ENCODE peak calls at places on chromosomes 6 and 20, in nine cellular contexts. B, L, F, P, A, S, Z, G and O are unnamed samples.

GRCh38 chr20:21798384-21798783 is 92.9 kb downstream of the PAX1 start:
- DNase-seq in B (no peak), L (no peak), F (no peak), P (no peak), A (no peak), S (no peak), Z (no peak), G (no peak), O (no peak)

GRCh38 chr20:2303693-2304092 is 7.9 kb downstream of the TGM3 start:
- DNase-seq in B (no peak), L (no peak), F (peak; percentile 64), P (no peak), A (no peak), S (no peak), Z (peak; percentile 36), G (no peak), O (no peak)

GRCh38 chr6:44056392-44057237 is 70.6 kb downstream of the MRPL14 start:
- DNase-seq in B (peak; percentile 92), L (no peak), F (peak; percentile 49), P (peak; percentile 88), A (peak; percentile 66), S (peak; percentile 87), Z (no peak), G (no peak), O (no peak)

GRCh38 chr6:53979468-53980067 is 131.7 kb upstream of the MLIP start:
- DNase-seq in B (peak; percentile 69), L (peak; percentile 28), F (no peak), P (peak; percentile 69), A (no peak), S (peak; percentile 8), Z (peak; percentile 11), G (no peak), O (no peak)

GRCh38 chr6:1917628-1918371 is 308.1 kb downstream of the FOXC1 start:
- DNase-seq in B (peak; percentile 53), L (no peak), F (no peak), P (peak; percentile 89), A (no peak), S (no peak), Z (peak; percentile 15), G (no peak), O (no peak)

GRCh38 chr6:42745083-42745637 is 743 bp downstream of the TBCC start:
- DNase-seq in B (peak; percentile 19), L (peak; percentile 22), F (peak; percentile 29), P (peak; percentile 41), A (peak; percentile 77), S (peak; percentile 23), Z (peak; percentile 14), G (no peak), O (no peak)

GRCh38 chr20:62742979-62743776 is 34.5 kb downstream of the NTSR1 start:
- DNase-seq in B (no peak), L (no peak), F (no peak), P (no peak), A (peak; percentile 36), S (no peak), Z (no peak), G (no peak), O (no peak)

GRCh38 chr20:26167499-26167898 is 470.8 kb upstream of the ZNF337 start:
- DNase-seq in B (peak; percentile 59), L (no peak), F (no peak), P (peak; percentile 27), A (no peak), S (no peak), Z (no peak), G (no peak), O (no peak)

GRCh38 chr20:51752343-51752951 is 15.7 kb downstream of the ATP9A start:
- DNase-seq in B (peak; percentile 83), L (no peak), F (no peak), P (peak; percentile 86), A (no peak), S (no peak), Z (peak; percentile 40), G (peak; percentile 86), O (no peak)

GRCh38 chr20:36974660-36975059 is 23.2 kb upstream of the SAMHD1 start:
- DNase-seq in B (no peak), L (no peak), F (no peak), P (no peak), A (no peak), S (no peak), Z (no peak), G (no peak), O (no peak)

GRCh38 chr20:8082025-8082424 is 50.0 kb upstream of the PLCB1 start:
- DNase-seq in B (peak; percentile 50), L (no peak), F (no peak), P (peak; percentile 58), A (no peak), S (no peak), Z (peak; percentile 3), G (no peak), O (no peak)

GRCh38 chr6:15893556-15894253 is 230.9 kb upstream of the DTNBP1 start:
- DNase-seq in B (no peak), L (no peak), F (no peak), P (peak; percentile 30), A (no peak), S (no peak), Z (no peak), G (no peak), O (no peak)

GRCh38 chr20:1813101-1813529 is 82.1 kb upstream of the SIRPA start:
- DNase-seq in B (peak; percentile 91), L (no peak), F (no peak), P (peak; percentile 96), A (peak; percentile 83), S (no peak), Z (peak; percentile 73), G (peak; percentile 86), O (no peak)

GRCh38 chr6:117264487-117265424 is 602 bp upstream of the VGLL2 start:
- DNase-seq in B (peak; percentile 19), L (peak; percentile 25), F (no peak), P (peak; percentile 39), A (no peak), S (no peak), Z (peak; percentile 4), G (no peak), O (peak; percentile 42)

GRCh38 chr6:157240059-157240959 is 83.0 kb downstream of the TMEM242 start:
- DNase-seq in B (peak; percentile 36), L (no peak), F (peak; percentile 71), P (peak; percentile 62), A (peak; percentile 92), S (no peak), Z (no peak), G (peak; percentile 53), O (no peak)

GRCh38 chr6:20024979-20025378 is 187.3 kb downstream of the MBOAT1 start:
- DNase-seq in B (no peak), L (no peak), F (no peak), P (no peak), A (no peak), S (no peak), Z (no peak), G (no peak), O (no peak)

GRCh38 chr20:36571564-36572504 is 1.6 kb upstream of the TGIF2 start:
- DNase-seq in B (no peak), L (peak; percentile 17), F (no peak), P (no peak), A (no peak), S (no peak), Z (no peak), G (no peak), O (no peak)

GRCh38 chr6:111087106-111087835 is at the start of gene SLC16A10:
- DNase-seq in B (peak; percentile 7), L (peak; percentile 56), F (peak; percentile 77), P (peak; percentile 52), A (peak; percentile 94), S (peak; percentile 90), Z (peak; percentile 35), G (no peak), O (peak; percentile 77)

GRCh38 chr6:30345852-30346251 is 896 bp downstream of the RPP21 start:
- DNase-seq in B (no peak), L (no peak), F (no peak), P (no peak), A (no peak), S (no peak), Z (no peak), G (no peak), O (no peak)

GRCh38 chr6:114344216-114344970 is 1.6 kb upstream of the HS3ST5 start:
- DNase-seq in B (no peak), L (no peak), F (no peak), P (peak; percentile 21), A (no peak), S (no peak), Z (no peak), G (no peak), O (no peak)

GRCh38 chr6:82872092-82872635 is 193.5 kb downstream of the UBE3D start:
- DNase-seq in B (no peak), L (no peak), F (no peak), P (no peak), A (no peak), S (no peak), Z (no peak), G (no peak), O (no peak)

GRCh38 chr6:41976794-41977484 is 35.3 kb upstream of the CCND3 start:
- DNase-seq in B (peak; percentile 64), L (no peak), F (no peak), P (peak; percentile 72), A (no peak), S (no peak), Z (peak; percentile 50), G (no peak), O (no peak)

GRCh38 chr20:33209789-33210188 is 7.4 kb upstream of the BPIFA3 start:
- DNase-seq in B (peak; percentile 63), L (peak; percentile 90), F (peak; percentile 72), P (peak; percentile 75), A (peak; percentile 70), S (peak; percentile 25), Z (peak; percentile 35), G (peak; percentile 2), O (peak; percentile 85)

GRCh38 chr6:13924146-13924948 is 405 bp upstream of the RNF182 start:
- DNase-seq in B (peak; percentile 30), L (peak; percentile 64), F (no peak), P (peak; percentile 79), A (peak; percentile 52), S (peak; percentile 14), Z (peak; percentile 43), G (peak; percentile 1), O (peak; percentile 76)
- TF ChIP-seq CTCF in B (no peak), L (no peak), F (no peak), P (no peak), A (no peak), S (no peak), Z (no peak), G (no peak), O (no peak)

GRCh38 chr20:46572790-46573189 is 22.3 kb upstream of the OCSTAMP start:
- DNase-seq in B (no peak), L (no peak), F (no peak), P (no peak), A (no peak), S (no peak), Z (no peak), G (no peak), O (no peak)
- TF ChIP-seq CTCF in B (no peak), L (no peak), F (no peak), P (no peak), A (no peak), S (no peak), Z (no peak), G (no peak), O (no peak)

GRCh38 chr20:10412591-10413408 is 21.2 kb downstream of the MKKS start:
- DNase-seq in B (peak; percentile 29), L (no peak), F (no peak), P (peak; percentile 31), A (no peak), S (no peak), Z (peak; percentile 43), G (no peak), O (no peak)
- TF ChIP-seq CTCF in B (peak; percentile 2), L (no peak), F (no peak), P (peak; percentile 10), A (no peak), S (peak; percentile 42), Z (peak; percentile 78), G (peak; percentile 15), O (no peak)

GRCh38 chr6:24667378-24667803 is 514 bp downstream of the ACOT13 start:
- DNase-seq in B (peak; percentile 33), L (no peak), F (peak; percentile 76), P (peak; percentile 58), A (no peak), S (no peak), Z (no peak), G (no peak), O (no peak)
- TF ChIP-seq CTCF in B (no peak), L (no peak), F (no peak), P (no peak), A (no peak), S (no peak), Z (no peak), G (no peak), O (no peak)